ENCODE peak calls at places on chromosomes 3 and 15, in ten cellular contexts. Z is fibroblast of the conjunctiva; D is left cardiac atrium; O is GM04503; J is DMS153; H is activated T-cell treated with anti-CD3 and anti-CD28 coated beads for 4 hours; C is H1; E is caudate nucleus; G is naive thymus-derived CD8-positive, alpha-beta T cell; V is HS-27A. Y is an unnamed sample.

GRCh38 chr3:37741644-37742043 is 120.0 kb upstream of the CTDSPL start:
- DNase-seq in Z (no peak), D (peak; percentile 68), O (no peak), J (no peak), H (no peak), C (no peak), E (no peak), G (no peak), V (no peak), Y (no peak)

GRCh38 chr3:71854096-71854495 is 69.1 kb upstream of the PROK2 start:
- DNase-seq in Z (no peak), D (no peak), O (no peak), J (no peak), H (no peak), C (no peak), E (no peak), G (no peak), V (no peak), Y (no peak)

GRCh38 chr3:4396599-4396998 is 70.5 kb downstream of the SUMF1 start:
- DNase-seq in Z (no peak), D (no peak), O (no peak), J (no peak), H (no peak), C (no peak), E (no peak), G (no peak), V (no peak), Y (no peak)

GRCh38 chr3:45479627-45480026 is 91.3 kb downstream of the LARS2 start:
- DNase-seq in Z (peak; percentile 49), D (no peak), O (peak; percentile 79), J (no peak), H (no peak), C (no peak), E (no peak), G (no peak), V (peak; percentile 81), Y (no peak)

GRCh38 chr3:186165331-186165730 is 56.4 kb upstream of the ETV5 start:
- DNase-seq in Z (no peak), D (no peak), O (no peak), J (no peak), H (no peak), C (no peak), E (no peak), G (no peak), V (no peak), Y (no peak)

GRCh38 chr3:133937756-133938601 is 42.3 kb upstream of the RAB6B start:
- DNase-seq in Z (peak; percentile 61), D (no peak), O (peak; percentile 85), J (no peak), H (no peak), C (no peak), E (no peak), G (no peak), V (no peak), Y (no peak)

GRCh38 chr3:156630081-156630772 is 44.2 kb upstream of the TIPARP start:
- DNase-seq in Z (no peak), D (no peak), O (no peak), J (peak; percentile 77), H (no peak), C (no peak), E (no peak), G (no peak), V (no peak), Y (peak; percentile 55)

GRCh38 chr3:61855211-61855610 is 293.8 kb downstream of the PTPRG start:
- DNase-seq in Z (no peak), D (no peak), O (no peak), J (no peak), H (no peak), C (no peak), E (no peak), G (no peak), V (no peak), Y (no peak)

GRCh38 chr3:49164983-49165720 is 979 bp downstream of the CCDC71 start:
- DNase-seq in Z (no peak), D (no peak), O (no peak), J (no peak), H (no peak), C (no peak), E (no peak), G (no peak), V (no peak), Y (no peak)

GRCh38 chr3:66011098-66011655 is 27.5 kb downstream of the MAGI1 start:
- DNase-seq in Z (no peak), D (no peak), O (no peak), J (no peak), H (no peak), C (no peak), E (no peak), G (no peak), V (no peak), Y (no peak)

GRCh38 chr3:195467641-195468390 is 25.0 kb upstream of the ACAP2 start:
- DNase-seq in Z (no peak), D (no peak), O (peak; percentile 15), J (no peak), H (no peak), C (no peak), E (no peak), G (no peak), V (no peak), Y (no peak)

GRCh38 chr15:27589260-27589659 is 509.9 kb downstream of the OCA2 start:
- DNase-seq in Z (no peak), D (no peak), O (no peak), J (no peak), H (no peak), C (no peak), E (no peak), G (no peak), V (no peak), Y (peak; percentile 0)

GRCh38 chr15:99863527-99864198 is 130.4 kb upstream of the LYSMD4 start:
- DNase-seq in Z (no peak), D (no peak), O (no peak), J (no peak), H (no peak), C (no peak), E (no peak), G (no peak), V (no peak), Y (no peak)

GRCh38 chr15:89385596-89386242 is 51.1 kb upstream of the POLG start:
- DNase-seq in Z (no peak), D (no peak), O (no peak), J (no peak), H (no peak), C (no peak), E (no peak), G (no peak), V (no peak), Y (no peak)

GRCh38 chr3:68666409-68667193 is 265.7 kb downstream of the TAFA4 start:
- DNase-seq in Z (no peak), D (no peak), O (no peak), J (no peak), H (no peak), C (no peak), E (no peak), G (no peak), V (peak; percentile 1), Y (no peak)

GRCh38 chr3:188546835-188547670 is 393.1 kb downstream of the LPP start:
- DNase-seq in Z (peak; percentile 6), D (no peak), O (no peak), J (no peak), H (no peak), C (no peak), E (no peak), G (no peak), V (no peak), Y (no peak)